ENCODE peak calls at places on chromosomes 7 and 10, in four cellular contexts. O is activated naive CD4-positive, alpha-beta T cell treated with anti-CD3 and anti-CD28 coated beads, Interleukin-2, amount 10 ng/mL, durations not matched to agents 7 days and 5 days; V is choroid plexus epithelial cell; L is B cell. M is an unnamed sample.

GRCh38 chr10:115432188-115432819 is 339.1 kb downstream of the ATRNL1 start:
- DNase-seq in L (no peak), V (peak), O (no peak), M (no peak)

GRCh38 chr10:20004087-20004523 is 187.9 kb downstream of the PLXDC2 start:
- DNase-seq in L (no peak), V (peak), O (no peak), M (no peak)

GRCh38 chr10:70736470-70736982 is 48.7 kb downstream of the TBATA start:
- DNase-seq in L (no peak), V (no peak), O (no peak), M (no peak)

GRCh38 chr10:124385627-124386185 is 33.0 kb downstream of the OAT start:
- DNase-seq in L (no peak), V (no peak), O (no peak), M (no peak)

GRCh38 chr7:38292442-38292841 is 19.0 kb upstream of the TARP start:
- DNase-seq in L (no peak), V (no peak), O (no peak), M (no peak)

GRCh38 chr7:27143950-27144798 is 693 bp upstream of the HOXA5 start:
- DNase-seq in L (no peak), V (no peak), O (no peak), M (no peak)

GRCh38 chr7:727806-728460 is 852 bp upstream of the PRKAR1B start:
- DNase-seq in L (no peak), O (no peak), V (peak), M (peak)

GRCh38 chr7:33185786-33186185 is 56.4 kb downstream of the BBS9 start:
- DNase-seq in V (peak), O (no peak), L (no peak), M (no peak)

GRCh38 chr10:126895214-126895781 is 9.9 kb upstream of the DOCK1 start:
- DNase-seq in L (no peak), V (no peak), O (no peak), M (no peak)

GRCh38 chr10:58064714-58065528 is 202.8 kb downstream of the IPMK start:
- DNase-seq in L (no peak), O (no peak), V (peak), M (no peak)

GRCh38 chr10:74290703-74291102 is 139.7 kb downstream of the ADK start:
- DNase-seq in O (no peak), V (peak), L (no peak), M (no peak)

GRCh38 chr10:73867126-73867807 is 7.1 kb downstream of the CAMK2G start:
- DNase-seq in V (no peak), O (no peak), L (no peak), M (no peak)

GRCh38 chr10:113753020-113753692 is 1.7 kb downstream of the PLEKHS1 start:
- DNase-seq in L (no peak), V (no peak), O (no peak), M (no peak)

GRCh38 chr7:29854257-29854938 is 48.1 kb downstream of the WIPF3 start:
- DNase-seq in V (peak), O (no peak), L (no peak), M (no peak)

GRCh38 chr10:118729641-118730258 is 25.0 kb downstream of the CACUL1 start:
- DNase-seq in L (peak), V (peak), O (no peak), M (no peak)

GRCh38 chr10:77643795-77644468 is 6.3 kb upstream of the KCNMA1 start:
- DNase-seq in V (peak), L (peak), O (peak), M (no peak)

GRCh38 chr7:132428247-132428919 is 147.9 kb downstream of the PLXNA4 start:
- DNase-seq in O (no peak), L (no peak), V (no peak), M (no peak)

GRCh38 chr7:33901199-33901598 is 4.1 kb upstream of the BMPER start:
- DNase-seq in L (no peak), O (no peak), V (no peak), M (no peak)

GRCh38 chr7:85065888-85066485 is 120.9 kb downstream of the SEMA3D start:
- DNase-seq in V (peak), L (no peak), O (no peak), M (no peak)

GRCh38 chr7:1858435-1859265 is 188.6 kb downstream of the ELFN1 start:
- DNase-seq in L (no peak), V (no peak), O (no peak), M (peak)

GRCh38 chr10:83983578-83984255 is 155.6 kb upstream of the GHITM start:
- DNase-seq in V (peak), L (no peak), O (no peak), M (no peak)

GRCh38 chr7:126426652-126427051 is 826.1 kb downstream of the GRM8 start:
- DNase-seq in L (no peak), O (no peak), V (no peak), M (no peak)

GRCh38 chr10:49426490-49427360 is 30.8 kb upstream of the DRGX start:
- DNase-seq in O (no peak), L (no peak), V (peak), M (no peak)

GRCh38 chr10:14971867-14972448 is 12.8 kb downstream of the MEIG1 start:
- DNase-seq in V (peak), O (peak), L (peak), M (peak)

GRCh38 chr7:128115821-128116723 is 84.8 kb upstream of the LRRC4 start:
- DNase-seq in L (peak), O (no peak), V (no peak), M (peak)

GRCh38 chr10:117496031-117496430 is 46.5 kb upstream of the EMX2 start:
- DNase-seq in O (no peak), V (no peak), L (no peak), M (no peak)

GRCh38 chr7:73999664-74000420 is 28.1 kb upstream of the ELN start:
- DNase-seq in L (no peak), O (no peak), V (peak), M (no peak)

GRCh38 chr7:92880212-92881090 is 44.1 kb upstream of the CDK6 start:
- DNase-seq in L (no peak), O (no peak), V (peak), M (no peak)

GRCh38 chr7:31432831-31433340 is 81.0 kb upstream of the ITPRID1 start:
- DNase-seq in O (no peak), V (no peak), L (no peak), M (no peak)

GRCh38 chr10:131685576-131685975 is 215.2 kb upstream of the PPP2R2D start:
- DNase-seq in O (no peak), V (no peak), L (no peak), M (no peak)

GRCh38 chr10:7533657-7534479 is 123.0 kb upstream of the SFMBT2 start:
- DNase-seq in L (no peak), V (peak), O (no peak), M (no peak)

GRCh38 chr10:97422921-97423420 is 3.0 kb upstream of the PGAM1 start:
- DNase-seq in L (no peak), O (no peak), V (peak), M (no peak)

GRCh38 chr10:108788891-108789290 is 1134.4 kb downstream of the XPNPEP1 start:
- DNase-seq in V (no peak), O (no peak), L (no peak), M (no peak)

GRCh38 chr10:77392851-77393250 is 244.8 kb downstream of the KCNMA1 start:
- DNase-seq in L (peak), V (peak), O (no peak), M (no peak)

GRCh38 chr10:30368065-30368718 is 19.1 kb upstream of the MTPAP start:
- DNase-seq in L (no peak), O (no peak), V (peak), M (no peak)

GRCh38 chr10:77332256-77332655 is 305.4 kb downstream of the KCNMA1 start:
- DNase-seq in L (no peak), V (no peak), O (no peak), M (no peak)

GRCh38 chr7:129774359-129774758 is 162.8 kb downstream of the NRF1 start:
- DNase-seq in V (no peak), L (no peak), O (no peak), M (no peak)

M was measured in activated naive CD8-positive, alpha-beta T cell treated with anti-CD3 and anti-CD28 coated beads, Interleukin-2, amount 10 ng/mL, durations not matched to agents 7 days and 5 days.